ENCODE peak calls at places on chromosomes 1 and 21, in eight cellular contexts. N, I, Z, T, J, P, Q and K are unnamed samples.

GRCh38 chr1:3918966-3919611 is 19.0 kb upstream of the C1orf174 start:
- DNase-seq in N (no peak), I (no peak), Z (no peak), T (no peak), J (no peak), P (no peak), Q (no peak), K (no peak)

GRCh38 chr1:84265867-84266266 is 35.6 kb upstream of the SAMD13 start:
- DNase-seq in N (no peak), I (no peak), Z (no peak), T (no peak), J (no peak), P (no peak), Q (no peak), K (no peak)

GRCh38 chr21:32603131-32603530 is 9.0 kb downstream of the CFAP298 start:
- DNase-seq in N (no peak), I (no peak), Z (no peak), T (no peak), J (no peak), P (no peak), Q (no peak), K (no peak)

GRCh38 chr1:110771245-110772022 is 96.7 kb upstream of the KCNA3 start:
- DNase-seq in N (no peak), I (no peak), Z (no peak), T (no peak), J (no peak), P (no peak), Q (no peak), K (no peak)

GRCh38 chr1:205226868-205227583 is 720 bp upstream of the TMCC2 start:
- DNase-seq in N (peak), I (peak), Z (peak), T (no peak), J (peak), P (peak), Q (peak), K (no peak)

GRCh38 chr1:13960376-13960987 is 260.5 kb downstream of the PRDM2 start:
- DNase-seq in N (peak), I (peak), Z (peak), T (peak), J (peak), P (peak), Q (peak), K (peak)

GRCh38 chr1:234325878-234326492 is 47.3 kb upstream of the COA6 start:
- DNase-seq in N (no peak), I (no peak), Z (no peak), T (no peak), J (no peak), P (no peak), Q (no peak), K (no peak)

GRCh38 chr1:151007853-151008243 is 401 bp upstream of the PRUNE1 start:
- DNase-seq in N (no peak), I (no peak), Z (no peak), T (no peak), J (no peak), P (no peak), Q (no peak), K (no peak)

GRCh38 chr1:55143686-55144085 is 71.5 kb downstream of the USP24 start:
- DNase-seq in N (no peak), I (no peak), Z (no peak), T (no peak), J (no peak), P (peak), Q (no peak), K (no peak)

GRCh38 chr1:84735483-84735882 is 45.2 kb upstream of the SSX2IP start:
- DNase-seq in N (peak), I (no peak), Z (peak), T (no peak), J (no peak), P (no peak), Q (no peak), K (no peak)

GRCh38 chr21:46219591-46220239 is 8.9 kb downstream of the LSS start:
- DNase-seq in N (no peak), I (no peak), Z (no peak), T (no peak), J (peak), P (no peak), Q (no peak), K (no peak)

GRCh38 chr1:15090373-15090772 is 63.2 kb upstream of the TMEM51 start:
- DNase-seq in N (no peak), I (peak), Z (no peak), T (no peak), J (no peak), P (peak), Q (no peak), K (no peak)

GRCh38 chr1:34236089-34236488 is 59.4 kb downstream of the C1orf94 start:
- DNase-seq in N (no peak), I (no peak), Z (no peak), T (no peak), J (no peak), P (no peak), Q (no peak), K (no peak)

GRCh38 chr1:82064701-82065100 is 264.0 kb downstream of the ADGRL2 start:
- DNase-seq in N (no peak), I (no peak), Z (no peak), T (no peak), J (peak), P (no peak), Q (no peak), K (no peak)

GRCh38 chr1:152735648-152736047 is 22.2 kb upstream of the KPRP start:
- DNase-seq in N (no peak), I (no peak), Z (no peak), T (no peak), J (no peak), P (no peak), Q (no peak), K (no peak)

GRCh38 chr1:26373281-26373680 is 731 bp upstream of the ZNF683 start:
- DNase-seq in N (no peak), I (no peak), Z (no peak), T (no peak), J (no peak), P (no peak), Q (no peak), K (no peak)

GRCh38 chr1:43705982-43706597 is 1.2 kb upstream of the ST3GAL3 start:
- DNase-seq in N (no peak), I (peak), Z (peak), T (no peak), J (no peak), P (peak), Q (no peak), K (no peak)

GRCh38 chr1:16068356-16069270 is 4.8 kb downstream of the FAM131C start:
- DNase-seq in N (peak), I (no peak), Z (peak), T (no peak), J (no peak), P (no peak), Q (peak), K (no peak)

GRCh38 chr1:23838401-23838866 is 13.2 kb upstream of the HMGCL start:
- DNase-seq in N (peak), I (peak), Z (peak), T (peak), J (peak), P (peak), Q (peak), K (peak)

GRCh38 chr1:183651621-183652020 is 1.5 kb downstream of the APOBEC4 start:
- DNase-seq in N (no peak), I (peak), Z (no peak), T (no peak), J (no peak), P (no peak), Q (no peak), K (no peak)

GRCh38 chr1:152052606-152053005 is 15.8 kb upstream of the S100A11 start:
- DNase-seq in N (peak), I (peak), Z (peak), T (peak), J (peak), P (peak), Q (peak), K (peak)

GRCh38 chr1:77682442-77683141 is at the start of gene ZZZ3:
- DNase-seq in N (peak), I (peak), Z (peak), T (peak), J (peak), P (peak), Q (peak), K (peak)

GRCh38 chr1:109266965-109267364 is 16.0 kb downstream of the PSRC1 start:
- DNase-seq in N (peak), I (no peak), Z (peak), T (no peak), J (peak), P (no peak), Q (no peak), K (no peak)

GRCh38 chr1:15915991-15916390 is 59.9 kb downstream of the ZBTB17 start:
- DNase-seq in N (peak), I (no peak), Z (peak), T (no peak), J (peak), P (no peak), Q (no peak), K (no peak)

GRCh38 chr1:158730453-158730852 is 9.9 kb upstream of the OR6K3 start:
- DNase-seq in N (no peak), I (no peak), Z (no peak), T (no peak), J (no peak), P (no peak), Q (no peak), K (no peak)

GRCh38 chr1:229209386-229209785 is 61.5 kb upstream of the RAB4A start:
- DNase-seq in N (peak), I (no peak), Z (no peak), T (no peak), J (no peak), P (no peak), Q (no peak), K (no peak)

GRCh38 chr1:2583871-2584341 is 2.7 kb upstream of the PRXL2B start:
- DNase-seq in N (peak), I (no peak), Z (no peak), T (no peak), J (no peak), P (no peak), Q (no peak), K (no peak)

GRCh38 chr1:14713077-14713476 is 114.6 kb downstream of the KAZN start:
- DNase-seq in N (no peak), I (no peak), Z (no peak), T (no peak), J (no peak), P (no peak), Q (no peak), K (no peak)

GRCh38 chr1:214840366-214840765 is 237.4 kb downstream of the CENPF start:
- DNase-seq in N (peak), I (no peak), Z (peak), T (no peak), J (peak), P (no peak), Q (no peak), K (no peak)

GRCh38 chr1:9724706-9725476 is 73.4 kb downstream of the PIK3CD start:
- DNase-seq in N (peak), I (peak), Z (peak), T (peak), J (peak), P (peak), Q (peak), K (no peak)

GRCh38 chr1:73901656-73902276 is 296.2 kb downstream of the LRRIQ3 start:
- DNase-seq in N (no peak), I (no peak), Z (no peak), T (no peak), J (no peak), P (no peak), Q (no peak), K (no peak)